ENCODE peak calls at places on chromosomes 5 and 9, in seven cellular contexts. N, H, O, V, Z, L and I are unnamed samples.

GRCh38 chr5:59371525-59372138 is 521.9 kb downstream of the PDE4D start:
- DNase-seq in N (no peak), H (no peak), O (no peak), V (no peak), Z (no peak), L (no peak), I (no peak)

GRCh38 chr5:96344678-96345612 is 88.1 kb downstream of the PCSK1 start:
- DNase-seq in N (peak), H (peak), O (peak), V (peak), Z (peak), L (no peak), I (peak)

GRCh38 chr5:154390746-154391359 is 54.9 kb upstream of the SAP30L start:
- DNase-seq in N (no peak), H (no peak), O (no peak), V (no peak), Z (no peak), L (no peak), I (no peak)

GRCh38 chr5:179254638-179255271 is 90.5 kb downstream of the ADAMTS2 start:
- DNase-seq in N (no peak), H (no peak), O (no peak), V (no peak), Z (no peak), L (no peak), I (no peak)

GRCh38 chr5:135891280-135891679 is 4.4 kb downstream of the IL9 start:
- DNase-seq in N (no peak), H (no peak), O (no peak), V (no peak), Z (peak), L (no peak), I (no peak)

GRCh38 chr5:78245126-78245525 is 49.4 kb downstream of the AP3B1 start:
- DNase-seq in N (no peak), H (peak), O (no peak), V (no peak), Z (no peak), L (no peak), I (peak)

GRCh38 chr5:116652903-116653302 is 78.3 kb upstream of the SEMA6A start:
- DNase-seq in N (no peak), H (peak), O (no peak), V (no peak), Z (peak), L (no peak), I (peak)

GRCh38 chr9:133944746-133945135 is 47.4 kb downstream of the VAV2 start:
- DNase-seq in N (no peak), H (no peak), O (no peak), V (peak), Z (peak), L (peak), I (no peak)

GRCh38 chr5:72377920-72378635 is 57.9 kb downstream of the PTCD2 start:
- DNase-seq in N (no peak), H (no peak), O (no peak), V (peak), Z (peak), L (peak), I (peak)

GRCh38 chr5:145218019-145218418 is 617.1 kb downstream of the PRELID2 start:
- DNase-seq in N (no peak), H (no peak), O (no peak), V (no peak), Z (no peak), L (no peak), I (no peak)

GRCh38 chr5:157918811-157919742 is 60.1 kb upstream of the CLINT1 start:
- DNase-seq in N (no peak), H (peak), O (no peak), V (peak), Z (no peak), L (no peak), I (no peak)

GRCh38 chr9:89273528-89274279 is 37.3 kb upstream of the CKS2 start:
- DNase-seq in N (no peak), H (no peak), O (no peak), V (no peak), Z (peak), L (no peak), I (no peak)

GRCh38 chr5:140925806-140926205 is 293 bp upstream of the PCDHAC1 start:
- DNase-seq in N (no peak), H (no peak), O (no peak), V (no peak), Z (no peak), L (no peak), I (no peak)

GRCh38 chr9:89605181-89606048 is 603 bp downstream of the GADD45G start:
- DNase-seq in N (no peak), H (peak), O (peak), V (peak), Z (peak), L (peak), I (peak)

GRCh38 chr9:129580211-129580915 is 40.5 kb downstream of the C9orf50 start:
- DNase-seq in N (no peak), H (no peak), O (no peak), V (no peak), Z (no peak), L (no peak), I (no peak)

GRCh38 chr9:19379283-19379682 is 753 bp downstream of the RPS6 start:
- DNase-seq in N (no peak), H (peak), O (no peak), V (no peak), Z (no peak), L (no peak), I (peak)

GRCh38 chr9:34732886-34733285 is 22.9 kb upstream of the CCL21 start:
- DNase-seq in N (no peak), H (no peak), O (no peak), V (no peak), Z (no peak), L (no peak), I (no peak)

GRCh38 chr9:125763373-125763772 is 16.2 kb downstream of the PBX3 start:
- DNase-seq in N (no peak), H (no peak), O (no peak), V (peak), Z (peak), L (no peak), I (peak)

GRCh38 chr9:129204840-129205239 is 26.8 kb upstream of the IER5L start:
- DNase-seq in N (no peak), H (peak), O (no peak), V (no peak), Z (no peak), L (no peak), I (no peak)

GRCh38 chr5:96683392-96683791 is 21.2 kb downstream of the CAST start:
- DNase-seq in N (no peak), H (no peak), O (no peak), V (no peak), Z (no peak), L (no peak), I (no peak)

GRCh38 chr5:115079934-115080623 is 89.6 kb downstream of the TRIM36 start:
- DNase-seq in N (no peak), H (no peak), O (no peak), V (no peak), Z (no peak), L (no peak), I (no peak)

GRCh38 chr9:18490591-18491370 is 16.8 kb downstream of the ADAMTSL1 start:
- DNase-seq in N (peak), H (peak), O (no peak), V (peak), Z (peak), L (no peak), I (no peak)

GRCh38 chr5:122053181-122054109 is 24.6 kb downstream of the LOX start:
- DNase-seq in N (no peak), H (no peak), O (no peak), V (peak), Z (peak), L (peak), I (no peak)